ENCODE peak calls at places on chromosome 21, in ten cellular contexts. J is spleen; K is WTC11; F is K562; S is T47D; R is mesenchymal stem cell; L is amygdala; X is GM12865; Z is AG04450; N is activated CD4-positive, alpha-beta T cell treated with anti-CD3 and anti-CD28 coated beads, Interleukin-2, amount 50 U/mL, for 1 hour. B is an unnamed sample.

GRCh38 chr21:21971384-21971783 is 973.2 kb downstream of the NCAM2 start:
- DNase-seq in X (no peak), J (no peak), F (no peak), N (no peak), L (no peak), K (no peak), S (no peak), Z (no peak), R (no peak), B (no peak)

GRCh38 chr21:42777757-42778344 is 101.5 kb downstream of the WDR4 start:
- DNase-seq in N (no peak), K (no peak), X (peak; percentile 48), R (no peak), L (no peak), S (peak; percentile 51), J (peak; percentile 82), Z (no peak), F (no peak), B (no peak)

GRCh38 chr21:31913191-31913608 is 40.4 kb downstream of the HUNK start:
- DNase-seq in K (no peak), Z (no peak), S (no peak), R (no peak), F (no peak), J (no peak), X (no peak), L (no peak), N (no peak), B (peak; percentile 46)

GRCh38 chr21:45154511-45155508 is 80.4 kb downstream of the ADARB1 start:
- DNase-seq in J (no peak), R (peak; percentile 82), X (no peak), K (no peak), S (no peak), L (no peak), N (peak; percentile 30), F (no peak), Z (no peak), B (peak; percentile 88)

GRCh38 chr21:36087362-36088138 is 17.7 kb downstream of the CBR1 start:
- DNase-seq in L (peak; percentile 90), S (no peak), K (no peak), X (no peak), Z (no peak), F (no peak), J (no peak), R (no peak), N (no peak), B (peak; percentile 56)

GRCh38 chr21:43277481-43278351 is 108.9 kb downstream of the CRYAA start:
- DNase-seq in J (peak; percentile 69), Z (no peak), N (no peak), L (no peak), F (no peak), K (no peak), S (no peak), X (no peak), R (no peak), B (peak; percentile 13)

GRCh38 chr21:45053561-45053960 is 20.8 kb upstream of the ADARB1 start:
- DNase-seq in Z (no peak), J (no peak), F (no peak), L (no peak), K (no peak), R (no peak), N (no peak), X (no peak), S (no peak), B (no peak)

GRCh38 chr21:41164981-41165650 is 2.8 kb upstream of the BACE2 start:
- DNase-seq in S (no peak), L (no peak), X (no peak), F (no peak), N (no peak), K (no peak), Z (no peak), J (no peak), R (no peak), B (no peak)

GRCh38 chr21:21722736-21723135 is 724.5 kb downstream of the NCAM2 start:
- DNase-seq in Z (no peak), F (no peak), X (no peak), L (no peak), K (no peak), R (no peak), S (no peak), N (no peak), J (no peak), B (no peak)

GRCh38 chr21:44846485-44847260 is 26.8 kb downstream of the PTTG1IP start:
- DNase-seq in R (peak; percentile 24), J (peak; percentile 87), X (peak; percentile 31), F (peak; percentile 53), N (peak; percentile 41), K (no peak), L (no peak), Z (no peak), S (peak; percentile 74), B (no peak)

GRCh38 chr21:33202464-33203363 is 27.0 kb upstream of the IFNAR2 start:
- DNase-seq in N (no peak), L (no peak), Z (no peak), S (no peak), X (no peak), K (no peak), R (no peak), J (no peak), F (no peak), B (no peak)

GRCh38 chr21:33852495-33852894 is 63.1 kb downstream of the ATP5PO start:
- DNase-seq in K (no peak), Z (no peak), N (no peak), J (no peak), R (no peak), X (no peak), F (no peak), L (no peak), S (no peak), B (no peak)

GRCh38 chr21:44500111-44500510 is 39.9 kb downstream of the KRTAP10-1 start:
- DNase-seq in X (no peak), J (no peak), N (no peak), F (no peak), S (no peak), R (no peak), K (no peak), Z (no peak), L (no peak), B (no peak)

GRCh38 chr21:44255519-44255981 is 6.1 kb downstream of the DNMT3L start:
- DNase-seq in K (peak; percentile 8), R (peak; percentile 50), L (no peak), F (peak; percentile 10), X (no peak), S (no peak), Z (no peak), J (peak; percentile 54), N (no peak), B (peak; percentile 16)

GRCh38 chr21:36330904-36331303 is 10.9 kb downstream of the MORC3 start:
- DNase-seq in Z (no peak), S (peak; percentile 33), F (peak; percentile 64), X (peak; percentile 74), K (peak; percentile 45), N (peak; percentile 51), R (peak; percentile 60), L (no peak), J (no peak), B (peak; percentile 53)

GRCh38 chr21:46063227-46063626 is 34.7 kb upstream of the COL6A2 start:
- DNase-seq in Z (no peak), X (peak; percentile 12), F (peak; percentile 68), N (no peak), K (no peak), J (no peak), S (no peak), R (no peak), L (no peak), B (no peak)

GRCh38 chr21:39316062-39316461 is 2.6 kb upstream of the BRWD1 start:
- DNase-seq in N (no peak), J (no peak), X (no peak), K (no peak), F (no peak), S (no peak), R (no peak), L (no peak), Z (no peak), B (no peak)

GRCh38 chr21:46052703-46053651 is 44.9 kb upstream of the COL6A2 start:
- DNase-seq in L (no peak), R (peak; percentile 86), F (no peak), J (no peak), N (no peak), X (no peak), K (no peak), S (no peak), Z (no peak), B (peak; percentile 49)

GRCh38 chr21:15774590-15774989 is 44.8 kb downstream of the USP25 start:
- DNase-seq in N (no peak), X (no peak), S (no peak), F (no peak), L (no peak), R (peak; percentile 59), Z (no peak), K (no peak), J (no peak), B (no peak)

GRCh38 chr21:32806810-32807386 is 35.3 kb upstream of the PAXBP1 start:
- DNase-seq in N (no peak), K (no peak), J (no peak), S (no peak), F (no peak), L (no peak), X (no peak), R (no peak), Z (no peak), B (no peak)

GRCh38 chr21:35664683-35665082 is 395.6 kb downstream of the SETD4 start:
- DNase-seq in F (no peak), Z (no peak), X (peak; percentile 18), N (no peak), R (no peak), K (no peak), J (no peak), L (no peak), S (no peak), B (no peak)

GRCh38 chr21:42835211-42835610 is 44.1 kb downstream of the WDR4 start:
- DNase-seq in S (no peak), L (no peak), J (peak; percentile 21), N (no peak), K (no peak), Z (no peak), X (no peak), F (peak; percentile 15), R (no peak), B (no peak)

GRCh38 chr21:45990049-45990711 is 8.6 kb downstream of the COL6A1 start:
- DNase-seq in L (no peak), N (no peak), X (no peak), J (peak; percentile 45), S (no peak), F (no peak), Z (no peak), R (no peak), K (peak; percentile 4), B (no peak)

GRCh38 chr21:26394341-26394740 is 178.7 kb downstream of the CYYR1 start:
- DNase-seq in F (no peak), L (no peak), R (no peak), S (no peak), N (no peak), J (no peak), X (no peak), K (no peak), Z (no peak), B (no peak)

GRCh38 chr21:43967981-43968380 is 44.1 kb upstream of the TRAPPC10 start:
- DNase-seq in K (no peak), X (no peak), F (no peak), N (no peak), L (no peak), S (no peak), Z (no peak), J (no peak), R (no peak), B (no peak)

GRCh38 chr21:41948404-41948895 is 5.4 kb downstream of the C2CD2 start:
- DNase-seq in L (no peak), J (no peak), F (no peak), R (no peak), S (no peak), Z (no peak), N (no peak), K (no peak), X (no peak), B (no peak)

GRCh38 chr21:41970751-41971653 is 17.2 kb upstream of the C2CD2 start:
- DNase-seq in J (no peak), X (no peak), F (no peak), L (no peak), R (no peak), K (no peak), S (no peak), N (no peak), Z (no peak), B (no peak)

GRCh38 chr21:42424848-42425602 is 21.3 kb downstream of the UBASH3A start:
- DNase-seq in Z (no peak), L (no peak), X (peak; percentile 76), S (no peak), K (no peak), N (peak; percentile 72), J (peak; percentile 88), R (no peak), F (no peak), B (no peak)

B was measured in mesendoderm.